ENCODE peak calls at places on chromosomes 12 and 14, in five cellular contexts. F is DND-41, O is neural progenitor cell, D is GM23248, H is PC-9. E is an unnamed sample.
A peak's percentile ranks its signal among the peaks of the same experiment; 100 is the strongest.

GRCh38 chr12:3718100-3718499 is 34.8 kb downstream of the CRACR2A start:
- DNase-seq in H (no peak), O (no peak), D (no peak), F (no peak), E (no peak)

GRCh38 chr12:52278931-52279682 is 4.7 kb downstream of the KRT86 start:
- DNase-seq in D (peak; percentile 81), O (peak; percentile 83), F (peak; percentile 70), H (peak; percentile 86), E (peak; percentile 55)

GRCh38 chr12:51442324-51442723 is 17.7 kb downstream of the SLC4A8 start:
- DNase-seq in H (no peak), F (no peak), D (peak; percentile 84), O (no peak), E (peak; percentile 42)

GRCh38 chr12:3218846-3219632 is 141.9 kb downstream of the TSPAN9 start:
- DNase-seq in O (no peak), F (no peak), D (no peak), H (no peak), E (no peak)

GRCh38 chr14:101225729-101226152 is 322.2 kb upstream of the RTL1 start:
- DNase-seq in F (peak; percentile 92), D (no peak), H (no peak), O (no peak), E (no peak)

GRCh38 chr12:64825143-64826011 is 930 bp downstream of the TBC1D30 start:
- DNase-seq in D (no peak), H (no peak), F (no peak), O (peak; percentile 31), E (no peak)

GRCh38 chr12:78194448-78194847 is 363.8 kb downstream of the NAV3 start:
- DNase-seq in O (no peak), D (peak; percentile 95), F (no peak), H (no peak), E (peak; percentile 98)

GRCh38 chr12:25433581-25434325 is 119.3 kb downstream of the LMNTD1 start:
- DNase-seq in F (no peak), H (no peak), D (peak; percentile 4), O (no peak), E (peak; percentile 30)

GRCh38 chr14:65910108-65910507 is 497.6 kb downstream of the FUT8 start:
- DNase-seq in F (no peak), O (no peak), D (peak; percentile 84), H (no peak), E (peak; percentile 40)

DNA sequence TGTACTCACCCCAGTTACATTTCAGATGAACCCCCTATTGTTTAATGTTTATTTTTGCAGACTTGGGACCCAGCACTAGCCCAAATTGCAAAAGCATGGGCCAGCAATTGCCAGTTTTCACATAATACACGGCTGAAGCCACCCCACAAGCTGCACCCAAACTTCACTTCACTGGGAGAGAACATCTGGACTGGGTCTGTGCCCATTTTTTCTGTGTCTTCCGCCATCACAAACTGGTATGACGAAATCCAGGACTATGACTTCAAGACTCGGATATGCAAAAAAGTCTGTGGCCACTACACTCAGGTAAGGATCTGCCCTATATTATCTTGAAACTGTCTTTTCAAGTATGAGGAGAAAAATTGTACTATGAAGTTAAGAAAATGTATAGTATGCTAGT is 1.2 kb downstream of the GLIPR1 start:
- DNase-seq in O (no peak), H (no peak), F (no peak), D (peak; percentile 75), E (peak; percentile 78)
- H3K27ac ChIP-seq in O (no peak overlapping the region), H (no peak overlapping the region), F (peak overlapping the region; percentile 86), D (peak overlapping the region; percentile 93), E (peak overlapping the region; percentile 89)

GRCh38 chr12:57765003-57765697 is 1.7 kb downstream of the CYP27B1 start:
- DNase-seq in H (peak; percentile 37), O (peak; percentile 73), D (peak; percentile 69), F (no peak), E (no peak)

GRCh38 chr12:57765698-57766463 is 997 bp downstream of the CYP27B1 start:
- DNase-seq in D (peak; percentile 40), H (peak; percentile 25), O (no peak), F (no peak), E (no peak)

GRCh38 chr12:57767876-57768275 is 998 bp upstream of the CYP27B1 start:
- DNase-seq in F (no peak), H (no peak), O (no peak), D (no peak), E (no peak)

GRCh38 chr12:57767317-57767716 is 439 bp upstream of the CYP27B1 start:
- DNase-seq in O (no peak), F (no peak), D (no peak), H (no peak), E (no peak)

GRCh38 chr12:57766464-57767311 is at the start of gene CYP27B1:
- DNase-seq in H (no peak), F (no peak), D (peak; percentile 52), O (peak; percentile 79), E (peak; percentile 33)
- TF ChIP-seq EZH2 in H (no peak), F (no peak), D (no peak), O (no peak), E (no peak)

GRCh38 chr12:132224484-132224883 is 80.2 kb downstream of the NOC4L start:
- DNase-seq in O (no peak), D (no peak), H (no peak), F (no peak), E (no peak)
- H3K4me1 ChIP-seq in O (no peaks in the 10 kb centered on the region), D (no peaks in the 10 kb centered on the region), H (no peaks in the 10 kb centered on the region), F (no peaks in the 10 kb centered on the region), E (no peaks in the 10 kb centered on the region)

GRCh38 chr14:95507701-95508103 is 8.7 kb downstream of the SYNE3 start:
- DNase-seq in F (no peak), O (no peak), D (peak; percentile 86), H (peak; percentile 24), E (peak; percentile 61)
- H3K27ac ChIP-seq in F (no peak overlapping the region), O (no peak overlapping the region), D (peak overlapping the region; percentile 44), H (peak overlapping the region; percentile 79), E (peak overlapping the region; percentile 71)

GRCh38 chr14:76376878-76377523 is 1.1 kb downstream of the ESRRB start:
- DNase-seq in F (no peak), D (no peak), H (no peak), O (peak; percentile 40), E (no peak)

GRCh38 chr14:76376001-76376404 is at the start of gene ESRRB:
- DNase-seq in F (no peak), H (no peak), D (peak; percentile 18), O (peak; percentile 74), E (peak; percentile 19)

GRCh38 chr14:76377675-76378074 is 1.7 kb downstream of the ESRRB start:
- DNase-seq in D (no peak), O (no peak), H (no peak), F (no peak), E (no peak)

GRCh38 chr14:76375484-76375883 is 453 bp upstream of the ESRRB start:
- DNase-seq in F (no peak), D (peak; percentile 37), O (no peak), H (no peak), E (peak; percentile 4)

GRCh38 chr14:76376409-76376877 is 506 bp downstream of the ESRRB start:
- DNase-seq in D (no peak), O (peak; percentile 28), F (no peak), H (no peak), E (no peak)
- TF ChIP-seq EZH2 in D (peak; percentile 50), O (no peak), F (no peak), H (no peak), E (peak; percentile 93)

GRCh38 chr14:75142494-75142893 is 15.6 kb upstream of the NEK9 start:
- DNase-seq in F (no peak), O (no peak), D (no peak), H (no peak), E (no peak)

GRCh38 chr14:75150150-75150549 is 23.3 kb upstream of the NEK9 start:
- DNase-seq in F (no peak), H (no peak), O (no peak), D (peak; percentile 30), E (peak; percentile 10)

GRCh38 chr14:75144944-75145343 is 18.1 kb upstream of the NEK9 start:
- DNase-seq in F (no peak), H (no peak), D (no peak), O (no peak), E (no peak)

GRCh38 chr14:75143761-75144527 is 17.1 kb upstream of the NEK9 start:
- DNase-seq in D (no peak), O (no peak), F (no peak), H (no peak), E (no peak)

GRCh38 chr14:75147423-75148071 is 20.7 kb upstream of the NEK9 start:
- DNase-seq in O (peak; percentile 72), D (peak; percentile 84), F (peak; percentile 22), H (no peak), E (peak; percentile 92)
- H3K4me1 ChIP-seq in O (peaks cover 10% of the 10 kb centered on the region), D (peaks cover 16% of the 10 kb centered on the region), F (no peaks in the 10 kb centered on the region), H (no peaks in the 10 kb centered on the region), E (no peaks in the 10 kb centered on the region)

DNA sequence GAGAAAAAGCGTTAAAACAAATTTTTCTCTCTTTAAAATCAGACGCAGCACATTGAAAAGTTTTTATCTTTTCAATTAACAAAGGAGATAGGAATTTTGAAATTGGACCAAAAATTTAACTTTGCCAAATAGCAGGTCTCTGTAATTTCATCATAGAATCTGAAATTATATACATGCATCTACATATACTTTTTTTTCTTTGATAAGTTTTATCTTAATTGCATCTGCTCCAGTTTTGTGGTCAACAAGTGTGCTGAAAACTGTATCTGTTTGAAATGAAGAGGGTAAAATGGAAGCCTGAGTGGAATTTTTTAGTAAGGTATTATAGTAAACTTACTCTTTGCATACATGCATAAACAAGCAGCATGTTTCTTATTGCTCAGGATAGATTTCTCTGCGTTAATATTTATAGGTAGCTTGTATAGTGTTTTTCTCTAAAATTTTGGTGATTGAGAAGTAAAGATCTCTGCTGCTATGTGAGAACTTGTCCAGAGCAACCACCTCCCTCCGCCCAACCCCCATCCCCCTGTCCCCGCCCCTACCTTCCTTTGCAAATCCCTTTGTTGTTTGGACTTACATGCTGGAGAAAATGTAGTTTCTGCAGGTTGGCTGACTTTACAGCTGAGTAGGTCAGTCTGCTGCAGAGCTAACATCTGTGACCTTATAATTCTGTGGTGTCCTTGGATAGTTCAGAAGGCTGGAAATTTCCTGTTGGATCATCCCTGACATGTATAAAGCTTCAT is 64.6 kb downstream of the VRK1 start:
- DNase-seq in D (no peak), O (peak; percentile 77), F (no peak), H (no peak), E (no peak)
- H3K27ac ChIP-seq in D (no peak overlapping the region), O (peak overlapping the region; percentile 83), F (no peak overlapping the region), H (no peak overlapping the region), E (no peak overlapping the region)

DNA sequence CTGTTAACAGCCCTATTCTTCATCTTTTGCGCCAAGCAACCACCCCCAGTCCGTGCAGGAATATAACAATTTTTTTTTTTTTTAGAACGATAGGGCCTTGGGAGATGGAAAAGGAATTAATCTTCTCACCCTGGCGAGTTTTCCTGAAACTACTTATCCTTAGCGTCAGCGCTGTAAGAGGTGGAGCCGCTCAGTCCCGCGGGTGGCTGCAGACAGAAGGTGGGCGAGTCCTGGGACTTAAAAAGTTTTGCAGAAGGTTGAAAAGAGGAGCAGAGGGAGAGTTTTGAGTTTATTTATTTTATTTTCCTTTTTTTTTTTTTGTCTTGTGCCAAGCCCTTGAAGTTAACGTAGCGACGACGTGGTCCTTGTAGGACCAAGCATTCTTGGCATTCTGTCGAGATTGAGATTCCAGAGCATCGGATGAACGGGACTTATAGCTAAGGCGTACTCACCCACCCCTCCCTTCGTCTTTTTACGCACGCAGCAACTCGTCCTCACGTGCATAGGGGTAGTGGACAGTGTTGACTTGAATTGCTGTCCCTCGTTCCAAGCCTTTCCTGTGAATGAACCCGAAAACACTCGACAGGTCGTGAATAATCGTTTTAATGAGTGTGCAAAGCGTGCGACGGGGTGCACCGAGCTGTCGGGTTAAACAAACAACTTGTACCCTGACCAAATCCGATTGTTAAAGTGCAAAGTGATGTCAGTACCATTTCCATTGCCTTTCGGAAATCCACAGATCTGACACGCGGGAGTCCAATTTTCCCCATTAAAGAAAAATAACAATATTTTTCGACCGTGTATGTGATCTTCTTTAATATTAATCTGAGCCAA is 11.4 kb downstream of the FOXG1 start:
- DNase-seq in O (peak; percentile 79), H (no peak), D (no peak), F (no peak), E (no peak)
- TF ChIP-seq EZH2 in O (peak; percentile 78), H (no peak), D (peak; percentile 79), F (no peak), E (peak; percentile 66)

GRCh38 chr14:77340389-77340788 is 19.6 kb downstream of the GSTZ1 start:
- DNase-seq in O (no peak), F (no peak), D (no peak), H (no peak), E (no peak)
- H3K4me1 ChIP-seq in O (peaks cover 4% of the 10 kb centered on the region), F (no peaks in the 10 kb centered on the region), D (peaks cover 11% of the 10 kb centered on the region), H (no peaks in the 10 kb centered on the region), E (peaks cover 3% of the 10 kb centered on the region)

E was measured in fibroblast of lung.